ENCODE peak calls at places on chromosomes 12 and 14, in nine cellular contexts. C is HCT116, W is neural progenitor cell, N is PC-3, P is astrocyte, V is fibroblast of lung, K is IMR-90, Y is endothelial cell of umbilical vein, I is neuronal stem cell. O is an unnamed sample.

GRCh38 chr14:32472512-32473472 is 143.7 kb downstream of the AKAP6 start:
- DNase-seq in N (peak), P (peak), I (no peak), Y (peak), V (peak), W (peak), K (peak), C (no peak), O (no peak)

GRCh38 chr12:12890492-12890814 is 909 bp upstream of the GPRC5A start:
- DNase-seq in I (no peak), K (peak), W (no peak), V (peak), N (no peak), C (no peak), Y (peak), P (no peak), O (no peak)

GRCh38 chr14:87133073-87133815 is 859.7 kb downstream of the GALC start:
- DNase-seq in P (peak), C (no peak), N (peak), Y (no peak), V (peak), I (no peak), K (peak), W (no peak), O (no peak)

GRCh38 chr12:76532520-76532919 is 27.1 kb downstream of the OSBPL8 start:
- DNase-seq in P (no peak), I (no peak), Y (no peak), N (no peak), W (no peak), C (no peak), V (no peak), K (no peak), O (no peak)

GRCh38 chr12:58388261-58388660 is 446.9 kb downstream of the ATP23 start:
- DNase-seq in Y (no peak), I (no peak), W (no peak), C (no peak), V (no peak), K (no peak), P (peak), N (no peak), O (no peak)

GRCh38 chr12:100442403-100442802 is 31.3 kb upstream of the NR1H4 start:
- DNase-seq in V (no peak), N (no peak), K (no peak), W (no peak), Y (no peak), C (no peak), I (no peak), P (no peak), O (no peak)

GRCh38 chr14:78697341-78697740 is 527.2 kb downstream of the NRXN3 start:
- DNase-seq in I (no peak), N (peak), Y (peak), W (peak), K (peak), P (peak), C (peak), V (peak), O (no peak)

GRCh38 chr12:84877340-84877739 is 35.3 kb downstream of the SLC6A15 start:
- DNase-seq in N (no peak), Y (no peak), P (no peak), I (no peak), V (no peak), K (no peak), C (no peak), W (no peak), O (no peak)

GRCh38 chr12:57107456-57107855 is 3.7 kb downstream of the STAT6 start:
- DNase-seq in W (no peak), V (no peak), C (no peak), Y (no peak), P (no peak), K (no peak), I (no peak), N (no peak), O (no peak)

GRCh38 chr14:103382375-103382774 is 2.8 kb upstream of the MARK3 start:
- DNase-seq in Y (no peak), W (no peak), V (peak), K (peak), N (no peak), I (no peak), C (no peak), P (peak), O (no peak)

GRCh38 chr12:46269429-46270241 is 792 bp upstream of the SLC38A1 start:
- DNase-seq in V (no peak), C (no peak), P (peak), Y (no peak), W (peak), I (no peak), N (peak), K (no peak), O (no peak)

GRCh38 chr14:95386536-95386935 is 66.8 kb upstream of the CLMN start:
- DNase-seq in K (no peak), C (no peak), V (no peak), N (no peak), W (no peak), I (no peak), P (no peak), Y (no peak), O (no peak)

GRCh38 chr14:56121786-56122185 is 3.6 kb downstream of the PELI2 start:
- DNase-seq in I (no peak), V (peak), N (no peak), Y (no peak), C (no peak), K (peak), W (no peak), P (no peak), O (no peak)
- H3K4me2 ChIP-seq in I (no peak), V (no peak), N (no peak), Y (no peak), C (no peak), K (peak), W (no peak), P (no peak), O (peak)

DNA sequence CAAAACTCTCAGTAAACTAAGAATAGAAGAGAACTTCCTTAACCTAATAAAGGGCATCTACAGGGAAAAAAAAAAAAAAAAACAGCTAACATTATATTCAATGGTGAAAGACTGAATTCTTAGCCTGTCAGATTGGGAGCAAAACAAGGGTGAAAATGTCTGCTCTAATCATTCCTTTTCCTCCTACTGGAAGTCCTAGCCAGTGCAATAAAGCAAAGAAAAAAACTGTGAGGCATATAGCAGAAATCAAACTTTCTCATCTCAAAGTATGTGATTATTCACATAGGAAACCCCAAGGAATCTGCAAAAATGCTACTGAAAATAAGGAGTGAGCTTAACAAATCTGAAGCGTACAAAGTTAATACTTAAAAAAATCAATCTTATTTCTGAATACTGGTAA is 170.7 kb downstream of the NUAK1 start:
- DNase-seq in C (no peak), P (no peak), Y (no peak), N (no peak), W (no peak), I (no peak), K (no peak), V (no peak), O (no peak)
- H3K4me2 ChIP-seq in C (no peak), P (peak), Y (no peak), N (no peak), W (no peak), I (no peak), K (no peak), V (no peak), O (no peak)

GRCh38 chr12:49825971-49826421 is 2.2 kb downstream of the NCKAP5L start:
- DNase-seq in P (peak), C (no peak), W (no peak), K (peak), Y (no peak), V (peak), I (no peak), N (no peak), O (no peak)

GRCh38 chr12:49824886-49825285 is 3.3 kb downstream of the NCKAP5L start:
- DNase-seq in K (peak), P (peak), N (no peak), Y (peak), W (no peak), I (no peak), V (peak), C (no peak), O (no peak)

GRCh38 chr12:49823951-49824350 is 4.3 kb downstream of the NCKAP5L start:
- DNase-seq in W (no peak), P (no peak), K (no peak), N (no peak), V (no peak), I (no peak), C (no peak), Y (no peak), O (no peak)

GRCh38 chr12:49824416-49824815 is 3.8 kb downstream of the NCKAP5L start:
- DNase-seq in Y (no peak), N (no peak), W (no peak), I (no peak), C (no peak), V (no peak), P (no peak), K (no peak), O (no peak)

DNA sequence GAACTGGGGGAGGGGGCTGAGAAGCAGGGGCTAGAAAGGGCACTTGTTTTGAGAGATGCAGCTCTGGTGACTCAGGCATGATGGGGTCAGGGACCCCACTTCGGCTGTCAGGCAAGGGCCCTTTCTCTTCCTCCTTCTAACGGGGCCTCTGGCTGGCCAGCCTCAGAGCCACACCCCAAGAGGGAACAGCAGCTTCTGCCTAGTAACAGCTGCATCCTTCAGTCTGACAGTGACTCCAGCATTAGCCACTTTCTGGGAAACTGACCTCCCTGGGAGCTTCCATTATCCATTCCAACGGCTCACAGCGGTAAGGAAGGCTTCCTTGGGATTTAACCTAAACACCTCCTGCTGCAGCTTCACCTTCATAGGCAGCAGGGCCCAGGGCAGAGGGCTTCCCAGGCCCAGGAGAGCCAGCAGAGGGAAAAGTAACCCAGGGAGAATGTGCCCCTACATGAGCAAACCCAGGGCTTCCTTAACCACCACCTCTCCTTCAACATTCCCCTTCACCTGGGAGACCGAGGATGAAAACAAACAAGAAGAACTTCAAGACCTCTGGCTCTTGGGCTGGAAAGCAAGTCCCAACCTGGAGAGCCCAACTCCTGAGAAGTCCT is 2.7 kb downstream of the NCKAP5L start:
- DNase-seq in K (peak), Y (no peak), V (peak), I (no peak), P (peak), C (no peak), N (no peak), W (peak), O (no peak)
- H3K4me2 ChIP-seq in K (peak), Y (peak), V (peak), I (no peak), P (peak), C (no peak), N (no peak), W (peak), O (no peak)

GRCh38 chr14:69483765-69484443 is 624 bp upstream of the PLEKHD1 start:
- DNase-seq in P (peak), K (peak), W (peak), Y (no peak), C (no peak), V (peak), I (peak), N (peak), O (no peak)
- H3K4me2 ChIP-seq in P (peak), K (peak), W (peak), Y (no peak), C (peak), V (no peak), I (peak), N (peak), O (no peak)

DNA sequence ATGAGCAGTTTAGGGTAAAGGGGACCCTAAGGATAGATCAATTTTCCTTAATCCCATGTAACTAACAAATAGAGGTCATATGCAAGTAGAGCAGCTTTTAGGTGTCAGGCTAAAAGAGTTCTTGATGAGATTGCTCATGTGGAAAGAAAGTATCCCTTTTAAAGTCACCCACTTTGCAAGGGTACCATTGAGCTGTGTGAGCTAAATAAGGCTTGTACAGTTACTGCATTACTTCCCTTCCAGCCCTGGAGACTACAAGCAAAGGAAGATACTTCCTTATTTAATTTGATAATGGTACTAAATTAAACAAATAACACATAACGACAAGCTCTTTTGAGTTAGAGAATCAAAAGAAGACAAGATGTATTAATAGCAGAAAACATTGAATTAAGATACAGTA is 191.7 kb downstream of the TMX1 start:
- DNase-seq in K (no peak), I (no peak), Y (no peak), V (no peak), P (no peak), C (no peak), W (no peak), N (no peak), O (no peak)
- H3K4me2 ChIP-seq in K (no peak), I (no peak), Y (no peak), V (no peak), P (no peak), C (no peak), W (no peak), N (no peak), O (no peak)

GRCh38 chr12:116106870-116107269 is 170.6 kb downstream of the MED13L start:
- DNase-seq in N (no peak), C (no peak), K (no peak), V (no peak), Y (no peak), W (no peak), P (no peak), I (no peak), O (no peak)
- H3K4me2 ChIP-seq in N (no peak), C (no peak), K (no peak), V (no peak), Y (peak), W (no peak), P (no peak), I (no peak), O (no peak)

GRCh38 chr14:55458800-55459577 is 18.6 kb upstream of the TBPL2 start:
- DNase-seq in W (no peak), C (no peak), Y (peak), V (peak), K (peak), N (peak), I (no peak), P (peak), O (no peak)
- H3K4me2 ChIP-seq in W (no peak), C (peak), Y (peak), V (no peak), K (peak), N (peak), I (no peak), P (peak), O (no peak)

GRCh38 chr12:11719678-11720099 is 70.2 kb downstream of the ETV6 start:
- DNase-seq in K (peak), C (no peak), P (peak), Y (peak), I (no peak), N (peak), V (peak), W (no peak), O (no peak)

GRCh38 chr12:11718768-11719253 is 69.3 kb downstream of the ETV6 start:
- DNase-seq in P (peak), N (peak), I (no peak), V (peak), C (no peak), Y (peak), K (peak), W (peak), O (no peak)

GRCh38 chr12:11718105-11718504 is 68.6 kb downstream of the ETV6 start:
- DNase-seq in P (no peak), C (no peak), Y (no peak), N (no peak), I (no peak), K (no peak), V (no peak), W (no peak), O (no peak)

GRCh38 chr12:11716794-11717532 is 67.5 kb downstream of the ETV6 start:
- DNase-seq in P (peak), I (no peak), W (no peak), K (peak), Y (peak), N (no peak), C (no peak), V (peak), O (no peak)

GRCh38 chr12:11717533-11717961 is 68.1 kb downstream of the ETV6 start:
- DNase-seq in Y (no peak), K (peak), I (no peak), P (peak), V (peak), N (no peak), C (no peak), W (no peak), O (no peak)
- H3K4me2 ChIP-seq in Y (no peak), K (peak), I (no peak), P (no peak), V (no peak), N (no peak), C (no peak), W (no peak), O (no peak)